ENCODE peak calls at places on chromosome 12, in eight cellular contexts. V is AG04449, I is left ventricle myocardium inferior, T is fibroblast of mammary gland, L is WERI-Rb-1, W is right lobe of liver, G is fibroblast of lung, D is lower lobe of right lung. K is an unnamed sample.
A peak's percentile ranks its signal among the peaks of the same experiment; 100 is the strongest.

GRCh38 chr12:2794736-2795289 is at the start of gene FKBP4:
- DNase-seq in L (peak; percentile 88), D (peak; percentile 92), T (peak; percentile 67), I (peak; percentile 91), W (peak; percentile 97), G (peak; percentile 83), V (no peak), K (peak; percentile 75)

GRCh38 chr12:51056242-51056641 is 8.1 kb downstream of the LETMD1 start:
- DNase-seq in I (no peak), D (peak; percentile 57), W (no peak), V (no peak), T (peak; percentile 95), L (no peak), G (peak; percentile 51), K (peak; percentile 45)

GRCh38 chr12:124327362-124328043 is 32.6 kb downstream of the RFLNA start:
- DNase-seq in L (no peak), G (no peak), T (no peak), V (no peak), I (peak; percentile 45), W (no peak), D (no peak), K (no peak)

GRCh38 chr12:63151898-63152700 is 1.1 kb upstream of the AVPR1A start:
- DNase-seq in G (peak; percentile 38), L (peak; percentile 74), V (no peak), W (peak; percentile 60), I (peak; percentile 20), D (no peak), T (peak; percentile 47), K (peak; percentile 31)

GRCh38 chr12:115570271-115570777 is 707.2 kb downstream of the MED13L start:
- DNase-seq in T (peak; percentile 29), V (no peak), W (no peak), D (no peak), L (peak; percentile 57), G (peak; percentile 73), I (no peak), K (no peak)

GRCh38 chr12:11855993-11856374 is 206.5 kb downstream of the ETV6 start:
- DNase-seq in W (no peak), G (no peak), I (no peak), L (no peak), D (no peak), V (no peak), T (no peak), K (no peak)

GRCh38 chr12:113103756-113104450 is 31.7 kb downstream of the RASAL1 start:
- DNase-seq in I (no peak), D (peak; percentile 64), T (no peak), W (no peak), G (no peak), L (no peak), V (no peak), K (no peak)

GRCh38 chr12:116933101-116933500 is 22.4 kb downstream of the FBXW8 start:
- DNase-seq in D (no peak), W (no peak), L (no peak), I (no peak), G (peak; percentile 7), T (no peak), V (no peak), K (no peak)

GRCh38 chr12:67573456-67573855 is 75.1 kb upstream of the DYRK2 start:
- DNase-seq in G (no peak), V (no peak), W (no peak), I (no peak), D (no peak), L (no peak), T (no peak), K (no peak)

GRCh38 chr12:57897296-57897974 is 43.9 kb upstream of the ATP23 start:
- DNase-seq in V (no peak), L (peak; percentile 21), T (no peak), D (no peak), G (no peak), W (no peak), I (no peak), K (no peak)

GRCh38 chr12:31220633-31221565 is 105.1 kb downstream of the SINHCAF start:
- DNase-seq in V (no peak), I (no peak), D (no peak), L (peak; percentile 39), G (peak; percentile 34), T (peak; percentile 20), W (no peak), K (peak; percentile 12)

GRCh38 chr12:40889329-40889728 is 197.1 kb downstream of the CNTN1 start:
- DNase-seq in W (no peak), D (no peak), I (no peak), G (no peak), T (no peak), V (no peak), L (no peak), K (no peak)

GRCh38 chr12:12726543-12727093 is 9.4 kb downstream of the CDKN1B start:
- DNase-seq in L (no peak), V (no peak), D (no peak), G (peak; percentile 90), I (no peak), T (peak; percentile 91), W (no peak), K (peak; percentile 77)

GRCh38 chr12:67276469-67276868 is 7.3 kb downstream of the CAND1 start:
- DNase-seq in W (no peak), D (no peak), G (peak; percentile 32), L (no peak), I (no peak), V (no peak), T (no peak), K (no peak)

GRCh38 chr12:19624401-19624930 is 185.2 kb downstream of the AEBP2 start:
- DNase-seq in G (peak; percentile 43), L (no peak), T (no peak), D (no peak), I (no peak), V (no peak), W (no peak), K (peak; percentile 15)

GRCh38 chr12:53956251-53956887 is 1.7 kb downstream of the HOXC12 start:
- DNase-seq in I (no peak), G (no peak), L (no peak), W (no peak), T (no peak), D (no peak), V (no peak), K (no peak)

DNA sequence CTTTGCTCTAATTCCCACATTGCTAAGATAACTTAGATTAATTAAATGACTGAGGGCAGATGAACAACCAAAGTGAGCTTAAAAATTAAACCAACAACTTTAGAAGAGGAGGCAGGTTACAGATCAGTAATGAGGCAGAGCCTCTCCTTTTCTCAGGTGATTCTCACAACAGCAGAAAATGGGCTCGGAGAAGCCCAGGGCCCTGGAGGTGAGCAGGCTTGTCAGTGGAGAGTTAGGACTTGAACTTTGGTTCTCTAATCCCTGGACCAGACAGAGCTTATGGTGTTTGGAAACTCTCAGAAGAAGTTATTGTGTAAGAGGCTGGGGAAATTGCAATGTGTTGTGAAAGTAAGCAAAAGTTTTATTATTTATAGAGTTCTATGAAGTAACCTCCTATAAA is 2.8 kb downstream of the TRHDE start:
- DNase-seq in I (no peak), L (no peak), G (no peak), W (peak; percentile 51), V (no peak), T (peak; percentile 25), D (no peak), K (peak; percentile 76)
- H3K4me3 ChIP-seq in I (no peak overlapping the region), L (no peak overlapping the region), G (peak overlapping the region; percentile 76), W (no peak overlapping the region), V (peak overlapping the region; percentile 93), T (no peak overlapping the region), D (peak overlapping the region; percentile 61), K (peak overlapping the region; percentile 71)

DNA sequence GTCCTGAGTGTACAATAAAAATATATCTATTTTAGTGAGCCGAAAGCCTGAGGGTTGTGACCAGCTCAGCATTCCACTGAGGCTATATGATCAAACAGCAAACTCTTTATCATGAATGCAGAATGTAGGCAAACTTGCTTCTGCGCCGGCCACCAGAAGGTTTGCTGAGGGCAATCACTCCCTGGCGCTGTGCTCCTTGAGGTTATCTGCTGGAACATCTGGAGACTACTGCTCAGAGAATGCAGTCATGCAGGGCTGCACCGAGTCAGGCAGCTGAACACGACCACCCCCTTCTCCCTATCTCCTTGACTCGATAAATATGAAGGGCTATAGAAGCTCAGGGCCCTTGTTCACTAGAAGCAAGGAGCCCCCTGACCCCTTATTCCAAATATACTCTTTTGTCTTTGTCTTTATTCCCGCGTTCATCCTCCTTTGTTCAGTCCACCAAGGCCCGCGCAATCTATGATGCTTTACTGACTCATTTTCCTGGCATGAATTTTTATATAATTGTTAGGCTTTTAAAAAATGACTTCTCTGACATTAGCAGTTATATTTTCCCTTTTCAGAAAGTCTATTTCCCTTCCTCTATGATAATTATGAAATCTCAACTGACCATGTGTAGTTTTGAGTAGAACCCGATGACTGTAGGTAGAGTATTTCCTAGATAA is 1089.3 kb downstream of the SLC16A7 start:
- DNase-seq in T (no peak), I (no peak), L (no peak), V (no peak), W (no peak), G (no peak), D (no peak), K (no peak)
- TF ChIP-seq CTCF in T (no peak), I (peak; percentile 14), L (no peak), V (no peak), W (peak; percentile 31), G (no peak), D (no peak), K (no peak)

GRCh38 chr12:109385339-109386078 is 37.8 kb downstream of the MYO1H start:
- DNase-seq in I (no peak), L (no peak), V (no peak), G (peak; percentile 40), W (no peak), D (peak; percentile 46), T (peak; percentile 63), K (peak; percentile 69)
- H3K4me3 ChIP-seq in I (peak overlapping the region; percentile 28), L (no peak overlapping the region), V (no peak overlapping the region), G (peak overlapping the region; percentile 4), W (no peak overlapping the region), D (no peak overlapping the region), T (no peak overlapping the region), K (no peak overlapping the region)

GRCh38 chr12:94429191-94429590 is 30.5 kb downstream of the CEP83 start:
- DNase-seq in W (no peak), G (no peak), L (no peak), D (no peak), I (no peak), T (no peak), V (no peak), K (no peak)

GRCh38 chr12:94426049-94426448 is 33.6 kb downstream of the CEP83 start:
- DNase-seq in T (no peak), G (no peak), W (no peak), V (no peak), L (no peak), D (no peak), I (no peak), K (no peak)

GRCh38 chr12:94427520-94428381 is 31.9 kb downstream of the CEP83 start:
- DNase-seq in V (peak; percentile 52), I (peak; percentile 28), G (peak; percentile 89), T (peak; percentile 78), L (no peak), W (no peak), D (no peak), K (peak; percentile 87)

GRCh38 chr12:94430304-94430703 is 29.4 kb downstream of the CEP83 start:
- DNase-seq in T (no peak), I (no peak), G (no peak), D (no peak), V (no peak), W (no peak), L (no peak), K (no peak)

DNA sequence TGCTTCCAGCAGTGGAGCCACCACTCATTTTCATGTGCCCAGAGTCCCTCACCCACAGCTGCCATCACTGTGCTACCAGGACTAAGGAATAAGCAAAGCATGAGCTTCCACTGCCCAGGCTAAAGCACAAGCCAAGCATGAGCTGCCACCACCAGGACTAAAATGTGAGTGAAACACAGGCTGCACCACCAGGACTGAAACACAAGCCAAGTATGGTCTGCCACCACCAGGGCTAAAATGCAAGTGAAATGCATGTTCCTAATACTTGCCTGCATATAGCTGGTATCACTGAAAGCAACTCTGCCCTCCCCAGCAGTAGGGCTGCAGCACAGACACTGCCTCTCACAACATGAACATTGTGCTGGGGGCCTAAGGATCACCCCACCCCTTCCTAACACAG is 30.0 kb downstream of the CEP83 start:
- DNase-seq in L (no peak), I (no peak), G (no peak), D (no peak), V (no peak), W (no peak), T (peak; percentile 12), K (no peak)
- TF ChIP-seq CTCF in L (peak; percentile 15), I (no peak), G (no peak), D (no peak), V (no peak), W (no peak), T (no peak), K (no peak)

K was measured in AG10803.